ENCODE peak calls at places on chromosome 18, in four cellular contexts. One of them, this sample, is unnamed.

GRCh38 chr18:2114289-2114688 is 457.0 kb downstream of the METTL4 start:
- DNase-seq in HCT116: no peak
- DNase-seq in H1: no peak
- DNase-seq in GM12878: no peak
- DNase-seq in this sample: no peak

GRCh38 chr18:48658721-48659120 is 119.9 kb downstream of the CTIF start:
- DNase-seq in HCT116: no peak
- DNase-seq in H1: no peak
- DNase-seq in GM12878: no peak
- DNase-seq in this sample: no peak

GRCh38 chr18:73790582-73790981 is 357.1 kb downstream of the FBXO15 start:
- DNase-seq in HCT116: no peak
- DNase-seq in H1: no peak
- DNase-seq in GM12878: no peak
- DNase-seq in this sample: no peak

GRCh38 chr18:34522627-34523026 is 187.5 kb upstream of the DTNA start:
- DNase-seq in HCT116: no peak
- DNase-seq in H1: no peak
- DNase-seq in GM12878: no peak
- DNase-seq in this sample: no peak

GRCh38 chr18:63646916-63647315 is 2.9 kb upstream of the SERPINB4 start:
- DNase-seq in HCT116: no peak
- DNase-seq in H1: no peak
- DNase-seq in GM12878: no peak
- DNase-seq in this sample: no peak

GRCh38 chr18:8319798-8320477 is 289.3 kb upstream of the RAB12 start:
- DNase-seq in HCT116: no peak
- DNase-seq in H1: no peak
- DNase-seq in GM12878: no peak
- DNase-seq in this sample: no peak

GRCh38 chr18:63783394-63783793 is 8.2 kb downstream of the SERPINB7 start:
- DNase-seq in HCT116: peak; percentile 39
- DNase-seq in H1: no peak
- DNase-seq in GM12878: no peak
- DNase-seq in this sample: no peak

GRCh38 chr18:58847383-58848071 is 17.1 kb upstream of the ZNF532 start:
- DNase-seq in HCT116: no peak
- DNase-seq in H1: peak; percentile 94
- DNase-seq in GM12878: no peak
- DNase-seq in this sample: no peak

GRCh38 chr18:44452346-44452745 is 228.3 kb upstream of the SETBP1 start:
- DNase-seq in HCT116: no peak
- DNase-seq in H1: no peak
- DNase-seq in GM12878: no peak
- DNase-seq in this sample: no peak

GRCh38 chr18:45110577-45111506 is 430.2 kb downstream of the SETBP1 start:
- DNase-seq in HCT116: no peak
- DNase-seq in H1: no peak
- DNase-seq in GM12878: no peak
- DNase-seq in this sample: no peak

GRCh38 chr18:66495844-66496243 is 108.0 kb downstream of the CDH19 start:
- DNase-seq in HCT116: no peak
- DNase-seq in H1: peak; percentile 85
- DNase-seq in GM12878: no peak
- DNase-seq in this sample: no peak

GRCh38 chr18:61724532-61724931 is 168.3 kb downstream of the RNF152 start:
- DNase-seq in HCT116: no peak
- DNase-seq in H1: no peak
- DNase-seq in GM12878: no peak
- DNase-seq in this sample: no peak

GRCh38 chr18:48540329-48541025 is 1.6 kb downstream of the CTIF start:
- DNase-seq in HCT116: no peak
- DNase-seq in H1: peak; percentile 71
- DNase-seq in GM12878: no peak
- DNase-seq in this sample: peak; percentile 74

GRCh38 chr18:63683152-63683551 is 19.6 kb upstream of the SERPINB11 start:
- DNase-seq in HCT116: no peak
- DNase-seq in H1: no peak
- DNase-seq in GM12878: no peak
- DNase-seq in this sample: no peak

GRCh38 chr18:33937270-33937816 is 287.4 kb downstream of the NOL4 start:
- DNase-seq in HCT116: no peak
- DNase-seq in H1: no peak
- DNase-seq in GM12878: peak; percentile 3
- DNase-seq in this sample: no peak

GRCh38 chr18:8091042-8091441 is 518.2 kb upstream of the RAB12 start:
- DNase-seq in HCT116: no peak
- DNase-seq in H1: no peak
- DNase-seq in GM12878: no peak
- DNase-seq in this sample: no peak

GRCh38 chr18:37674570-37674969 is 109.0 kb upstream of the CELF4 start:
- DNase-seq in HCT116: peak; percentile 46
- DNase-seq in H1: no peak
- DNase-seq in GM12878: no peak
- DNase-seq in this sample: no peak

GRCh38 chr18:23302852-23303527 is 150.1 kb upstream of the RIOK3 start:
- DNase-seq in HCT116: no peak
- DNase-seq in H1: no peak
- DNase-seq in GM12878: no peak
- DNase-seq in this sample: no peak

GRCh38 chr18:48621240-48621639 is 82.4 kb downstream of the CTIF start:
- DNase-seq in HCT116: no peak
- DNase-seq in H1: no peak
- DNase-seq in GM12878: no peak
- DNase-seq in this sample: no peak

GRCh38 chr18:66548747-66549146 is 55.1 kb downstream of the CDH19 start:
- DNase-seq in HCT116: no peak
- DNase-seq in H1: no peak
- DNase-seq in GM12878: no peak
- DNase-seq in this sample: no peak

GRCh38 chr18:41642756-41643155 is 312.3 kb upstream of the PIK3C3 start:
- DNase-seq in HCT116: no peak
- DNase-seq in H1: no peak
- DNase-seq in GM12878: no peak
- DNase-seq in this sample: no peak

GRCh38 chr18:25058520-25058919 is 293.4 kb downstream of the ZNF521 start:
- DNase-seq in HCT116: no peak
- DNase-seq in H1: no peak
- DNase-seq in GM12878: no peak
- DNase-seq in this sample: peak; percentile 29

GRCh38 chr18:8176554-8176953 is 432.7 kb upstream of the RAB12 start:
- DNase-seq in HCT116: no peak
- DNase-seq in H1: no peak
- DNase-seq in GM12878: no peak
- DNase-seq in this sample: no peak

GRCh38 chr18:75783816-75784215 is 356.3 kb upstream of the SMIM21 start:
- DNase-seq in HCT116: no peak
- DNase-seq in H1: no peak
- DNase-seq in GM12878: no peak
- DNase-seq in this sample: no peak

GRCh38 chr18:7608174-7608550 is 41.0 kb downstream of the PTPRM start:
- DNase-seq in HCT116: no peak
- DNase-seq in H1: no peak
- DNase-seq in GM12878: no peak
- DNase-seq in this sample: no peak

GRCh38 chr18:62741118-62741566 is 25.8 kb downstream of the PHLPP1 start:
- DNase-seq in HCT116: peak; percentile 91
- DNase-seq in H1: no peak
- DNase-seq in GM12878: no peak
- DNase-seq in this sample: peak; percentile 11

GRCh38 chr18:13242797-13243196 is 24.2 kb downstream of the LDLRAD4 start:
- DNase-seq in HCT116: no peak
- DNase-seq in H1: no peak
- DNase-seq in GM12878: no peak
- DNase-seq in this sample: no peak

GRCh38 chr18:66560092-66560491 is 43.8 kb downstream of the CDH19 start:
- DNase-seq in HCT116: no peak
- DNase-seq in H1: no peak
- DNase-seq in GM12878: no peak
- DNase-seq in this sample: no peak

GRCh38 chr18:12282436-12283039 is 25.5 kb upstream of the TUBB6 start:
- DNase-seq in HCT116: no peak
- DNase-seq in H1: no peak
- DNase-seq in GM12878: no peak
- DNase-seq in this sample: no peak

GRCh38 chr18:70030728-70031127 is 83.1 kb upstream of the CD226 start:
- DNase-seq in HCT116: no peak
- DNase-seq in H1: no peak
- DNase-seq in GM12878: no peak
- DNase-seq in this sample: no peak

GRCh38 chr18:39749154-39749553 is 2183.6 kb upstream of the CELF4 start:
- DNase-seq in HCT116: no peak
- DNase-seq in H1: no peak
- DNase-seq in GM12878: no peak
- DNase-seq in this sample: no peak
- TF ChIP-seq SRF in HCT116: no peak
- TF ChIP-seq SRF in H1: no peak
- TF ChIP-seq SRF in GM12878: no peak
- TF ChIP-seq SRF in this sample: no peak

GRCh38 chr18:71995895-71996443 is 548.2 kb downstream of the CBLN2 start:
- DNase-seq in HCT116: no peak
- DNase-seq in H1: no peak
- DNase-seq in GM12878: no peak
- DNase-seq in this sample: no peak

GRCh38 chr18:71994273-71994672 is 549.9 kb downstream of the CBLN2 start:
- DNase-seq in HCT116: no peak
- DNase-seq in H1: no peak
- DNase-seq in GM12878: no peak
- DNase-seq in this sample: no peak

GRCh38 chr18:71998547-71998946 is 545.6 kb downstream of the CBLN2 start:
- DNase-seq in HCT116: no peak
- DNase-seq in H1: no peak
- DNase-seq in GM12878: no peak
- DNase-seq in this sample: no peak
- TF ChIP-seq EGR1 in HCT116: no peak
- TF ChIP-seq EGR1 in H1: no peak
- TF ChIP-seq EGR1 in GM12878: no peak
- TF ChIP-seq EGR1 in this sample: no peak

DNA sequence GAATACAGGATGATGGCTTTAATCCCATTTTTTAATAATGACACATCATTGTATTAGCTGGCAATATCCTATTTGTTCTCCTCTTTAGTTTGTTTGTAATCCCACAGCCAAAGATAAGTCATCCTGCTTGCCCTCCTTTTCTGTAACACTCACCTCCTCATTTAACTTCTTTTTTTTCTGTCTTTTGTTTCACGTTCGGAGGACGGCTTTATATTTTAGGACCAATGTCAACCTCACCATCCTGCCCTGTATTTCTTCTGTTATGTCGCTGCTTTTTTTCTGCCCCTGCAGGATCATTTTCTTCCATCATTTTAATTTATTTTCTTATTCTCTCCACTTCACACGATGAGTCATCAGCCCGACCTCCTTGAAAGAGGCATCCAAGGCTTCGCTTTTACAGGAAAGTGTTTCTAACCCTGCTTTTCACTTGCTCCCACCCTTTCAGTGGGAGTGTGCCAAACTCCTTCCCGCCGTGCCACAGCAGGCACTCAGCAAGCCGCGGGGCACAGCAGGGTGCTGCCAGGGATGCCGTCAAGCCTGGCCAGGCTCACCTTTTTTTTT is 11.4 kb downstream of the RAB31 start:
- DNase-seq in HCT116: peak; percentile 80
- DNase-seq in H1: no peak
- DNase-seq in GM12878: no peak
- DNase-seq in this sample: no peak
- TF ChIP-seq SRF in HCT116: peak; percentile 37
- TF ChIP-seq SRF in H1: no peak
- TF ChIP-seq SRF in GM12878: no peak
- TF ChIP-seq SRF in this sample: no peak

GRCh38 chr18:11176416-11176815 is 27.0 kb upstream of the PIEZO2 start:
- DNase-seq in HCT116: no peak
- DNase-seq in H1: no peak
- DNase-seq in GM12878: no peak
- DNase-seq in this sample: no peak
- TF ChIP-seq EGR1 in HCT116: no peak
- TF ChIP-seq EGR1 in H1: no peak
- TF ChIP-seq EGR1 in GM12878: no peak
- TF ChIP-seq EGR1 in this sample: no peak

GRCh38 chr18:21109936-21110666 is 1.5 kb downstream of the ROCK1 start:
- DNase-seq in HCT116: no peak
- DNase-seq in H1: no peak
- DNase-seq in GM12878: no peak
- DNase-seq in this sample: no peak

GRCh38 chr18:21111351-21112139 is at the start of gene ROCK1:
- DNase-seq in HCT116: peak; percentile 89
- DNase-seq in H1: peak; percentile 98
- DNase-seq in GM12878: peak; percentile 65
- DNase-seq in this sample: peak; percentile 98

GRCh38 chr18:21112543-21113105 is 1.0 kb upstream of the ROCK1 start:
- DNase-seq in HCT116: no peak
- DNase-seq in H1: no peak
- DNase-seq in GM12878: no peak
- DNase-seq in this sample: no peak

GRCh38 chr18:21112140-21112473 is 494 bp upstream of the ROCK1 start:
- DNase-seq in HCT116: no peak
- DNase-seq in H1: no peak
- DNase-seq in GM12878: no peak
- DNase-seq in this sample: no peak

GRCh38 chr18:21110667-21111350 is 804 bp downstream of the ROCK1 start:
- DNase-seq in HCT116: no peak
- DNase-seq in H1: peak; percentile 67
- DNase-seq in GM12878: no peak
- DNase-seq in this sample: peak; percentile 31
- TF ChIP-seq SRF in HCT116: no peak
- TF ChIP-seq SRF in H1: no peak
- TF ChIP-seq SRF in GM12878: no peak
- TF ChIP-seq SRF in this sample: no peak

GRCh38 chr18:43009666-43010065 is 105.8 kb downstream of the RIT2 start:
- DNase-seq in HCT116: no peak
- DNase-seq in H1: no peak
- DNase-seq in GM12878: no peak
- DNase-seq in this sample: no peak
- TF ChIP-seq EGR1 in HCT116: no peak
- TF ChIP-seq EGR1 in H1: no peak
- TF ChIP-seq EGR1 in GM12878: no peak
- TF ChIP-seq EGR1 in this sample: no peak

DNA sequence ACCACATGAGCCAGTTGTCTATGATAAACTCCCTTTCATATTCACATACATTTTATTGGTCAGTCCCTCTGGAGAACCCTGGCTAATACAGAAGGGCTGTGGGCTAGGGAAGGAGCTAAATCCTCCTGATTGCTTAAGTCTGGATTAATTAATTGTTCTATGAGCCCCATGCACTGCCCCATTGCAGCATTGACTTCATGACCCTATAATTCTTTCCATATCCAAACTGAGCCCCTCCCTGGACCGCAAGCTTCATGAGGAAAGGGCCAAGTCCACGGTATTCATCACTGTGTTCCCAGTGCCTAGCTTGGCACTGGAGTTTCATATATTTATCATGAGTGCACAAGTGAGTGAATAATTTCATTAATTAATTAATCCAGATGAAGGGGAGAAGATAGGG is 124.0 kb downstream of the MBD2 start:
- DNase-seq in HCT116: no peak
- DNase-seq in H1: no peak
- DNase-seq in GM12878: no peak
- DNase-seq in this sample: no peak
- TF ChIP-seq SRF in HCT116: no peak
- TF ChIP-seq SRF in H1: no peak
- TF ChIP-seq SRF in GM12878: no peak
- TF ChIP-seq SRF in this sample: no peak